ENCODE peak calls at places on chromosomes 2 and 18, in eight cellular contexts. One of them, this sample, is unnamed.

GRCh38 chr18:23049698-23050373 is 85.4 kb upstream of the CABLES1 start:
- DNase-seq in A549: no peak
- DNase-seq in heart left ventricle: no peak
- DNase-seq in gastrocnemius medialis: no peak
- DNase-seq in lower leg skin: no peak
- DNase-seq in vagina: no peak
- DNase-seq in transverse colon: no peak
- DNase-seq in body of pancreas: no peak
- DNase-seq in this sample: no peak

GRCh38 chr2:136356111-136357033 is 238.4 kb upstream of the CXCR4 start:
- DNase-seq in body of pancreas: no peak
- DNase-seq in gastrocnemius medialis: no peak
- DNase-seq in heart left ventricle: no peak
- DNase-seq in lower leg skin: no peak
- DNase-seq in transverse colon: no peak
- DNase-seq in vagina: no peak
- DNase-seq in A549: no peak
- DNase-seq in this sample: no peak

GRCh38 chr2:174072069-174072468 is 106.9 kb upstream of the SP3 start:
- DNase-seq in gastrocnemius medialis: no peak
- DNase-seq in vagina: no peak
- DNase-seq in lower leg skin: no peak
- DNase-seq in A549: no peak
- DNase-seq in transverse colon: no peak
- DNase-seq in heart left ventricle: no peak
- DNase-seq in body of pancreas: no peak
- DNase-seq in this sample: no peak

GRCh38 chr2:42928692-42929576 is 136.6 kb upstream of the HAAO start:
- DNase-seq in heart left ventricle: no peak
- DNase-seq in vagina: no peak
- DNase-seq in transverse colon: peak; percentile 79
- DNase-seq in gastrocnemius medialis: no peak
- DNase-seq in body of pancreas: peak; percentile 48
- DNase-seq in lower leg skin: no peak
- DNase-seq in A549: peak; percentile 63
- DNase-seq in this sample: no peak

GRCh38 chr18:26719909-26720308 is 145.6 kb downstream of the AQP4 start:
- DNase-seq in transverse colon: no peak
- DNase-seq in lower leg skin: no peak
- DNase-seq in A549: no peak
- DNase-seq in heart left ventricle: no peak
- DNase-seq in body of pancreas: no peak
- DNase-seq in gastrocnemius medialis: no peak
- DNase-seq in vagina: no peak
- DNase-seq in this sample: no peak

GRCh38 chr2:70523996-70524965 is 29.3 kb downstream of the TGFA start:
- DNase-seq in transverse colon: peak; percentile 61
- DNase-seq in vagina: no peak
- DNase-seq in gastrocnemius medialis: no peak
- DNase-seq in A549: peak; percentile 76
- DNase-seq in body of pancreas: peak; percentile 84
- DNase-seq in heart left ventricle: no peak
- DNase-seq in lower leg skin: peak; percentile 87
- DNase-seq in this sample: peak; percentile 95

GRCh38 chr2:201401815-201402214 is 44.7 kb upstream of the FLACC1 start:
- DNase-seq in A549: no peak
- DNase-seq in vagina: no peak
- DNase-seq in gastrocnemius medialis: no peak
- DNase-seq in heart left ventricle: no peak
- DNase-seq in lower leg skin: no peak
- DNase-seq in transverse colon: no peak
- DNase-seq in body of pancreas: no peak
- DNase-seq in this sample: no peak

GRCh38 chr2:29011650-29012060 is 30.6 kb downstream of the TOGARAM2 start:
- DNase-seq in lower leg skin: peak; percentile 91
- DNase-seq in A549: no peak
- DNase-seq in heart left ventricle: peak; percentile 87
- DNase-seq in transverse colon: peak; percentile 68
- DNase-seq in body of pancreas: peak; percentile 30
- DNase-seq in gastrocnemius medialis: peak; percentile 99
- DNase-seq in vagina: no peak
- DNase-seq in this sample: no peak

GRCh38 chr2:156517419-156517818 is 81.2 kb downstream of the GPD2 start:
- DNase-seq in vagina: no peak
- DNase-seq in gastrocnemius medialis: no peak
- DNase-seq in lower leg skin: no peak
- DNase-seq in body of pancreas: peak; percentile 39
- DNase-seq in transverse colon: no peak
- DNase-seq in A549: no peak
- DNase-seq in heart left ventricle: no peak
- DNase-seq in this sample: no peak

GRCh38 chr18:62781893-62782292 is 66.6 kb downstream of the PHLPP1 start:
- DNase-seq in A549: peak; percentile 62
- DNase-seq in gastrocnemius medialis: peak; percentile 58
- DNase-seq in vagina: no peak
- DNase-seq in heart left ventricle: no peak
- DNase-seq in lower leg skin: peak; percentile 88
- DNase-seq in body of pancreas: no peak
- DNase-seq in transverse colon: no peak
- DNase-seq in this sample: peak; percentile 43

GRCh38 chr2:201257381-201257940 is 2.9 kb upstream of the CASP8 start:
- DNase-seq in body of pancreas: peak; percentile 34
- DNase-seq in vagina: no peak
- DNase-seq in A549: no peak
- DNase-seq in heart left ventricle: peak; percentile 35
- DNase-seq in transverse colon: peak; percentile 62
- DNase-seq in gastrocnemius medialis: peak; percentile 18
- DNase-seq in lower leg skin: no peak
- DNase-seq in this sample: peak; percentile 36

DNA sequence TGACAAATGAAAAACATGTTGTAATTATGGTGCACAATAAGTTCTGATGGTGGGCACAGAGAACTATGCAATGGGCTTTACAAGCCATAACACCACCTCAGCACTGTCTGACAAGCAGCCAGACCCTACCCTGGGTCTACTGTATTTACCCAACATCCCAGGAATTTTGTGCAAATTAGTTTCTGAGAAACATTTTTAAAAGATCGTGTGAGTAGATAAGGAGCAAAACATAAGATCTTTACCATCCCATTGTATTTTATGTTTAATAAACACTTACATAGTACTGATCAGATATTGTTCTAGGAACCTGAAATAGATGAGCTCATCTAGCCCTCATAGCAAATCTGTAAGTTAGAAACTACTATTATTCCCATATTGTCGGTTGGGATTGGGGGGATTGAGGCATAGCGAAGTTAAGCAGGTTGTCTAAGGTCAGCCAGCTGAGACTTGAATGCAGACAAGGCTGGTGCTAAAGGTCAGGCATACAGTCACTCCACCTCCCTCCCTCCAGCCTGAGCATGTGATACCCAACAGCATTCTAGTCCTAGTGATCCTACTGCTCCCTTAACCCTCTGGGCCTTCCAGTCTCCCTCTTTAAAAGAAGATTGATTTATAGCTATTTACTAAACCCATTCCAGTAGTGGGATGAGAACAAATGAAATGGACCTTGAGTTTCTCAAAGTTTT is 67.4 kb upstream of the STAM2 start:
- DNase-seq in lower leg skin: no peak
- DNase-seq in A549: no peak
- DNase-seq in transverse colon: no peak
- DNase-seq in gastrocnemius medialis: no peak
- DNase-seq in vagina: no peak
- DNase-seq in heart left ventricle: no peak
- DNase-seq in body of pancreas: no peak
- DNase-seq in this sample: no peak
- TF ChIP-seq POLR2A in lower leg skin: no peak
- TF ChIP-seq POLR2A in A549: no peak
- TF ChIP-seq POLR2A in transverse colon: no peak
- TF ChIP-seq POLR2A in gastrocnemius medialis: no peak
- TF ChIP-seq POLR2A in vagina: no peak
- TF ChIP-seq POLR2A in heart left ventricle: no peak
- TF ChIP-seq POLR2A in body of pancreas: no peak
- TF ChIP-seq POLR2A in this sample: no peak

DNA sequence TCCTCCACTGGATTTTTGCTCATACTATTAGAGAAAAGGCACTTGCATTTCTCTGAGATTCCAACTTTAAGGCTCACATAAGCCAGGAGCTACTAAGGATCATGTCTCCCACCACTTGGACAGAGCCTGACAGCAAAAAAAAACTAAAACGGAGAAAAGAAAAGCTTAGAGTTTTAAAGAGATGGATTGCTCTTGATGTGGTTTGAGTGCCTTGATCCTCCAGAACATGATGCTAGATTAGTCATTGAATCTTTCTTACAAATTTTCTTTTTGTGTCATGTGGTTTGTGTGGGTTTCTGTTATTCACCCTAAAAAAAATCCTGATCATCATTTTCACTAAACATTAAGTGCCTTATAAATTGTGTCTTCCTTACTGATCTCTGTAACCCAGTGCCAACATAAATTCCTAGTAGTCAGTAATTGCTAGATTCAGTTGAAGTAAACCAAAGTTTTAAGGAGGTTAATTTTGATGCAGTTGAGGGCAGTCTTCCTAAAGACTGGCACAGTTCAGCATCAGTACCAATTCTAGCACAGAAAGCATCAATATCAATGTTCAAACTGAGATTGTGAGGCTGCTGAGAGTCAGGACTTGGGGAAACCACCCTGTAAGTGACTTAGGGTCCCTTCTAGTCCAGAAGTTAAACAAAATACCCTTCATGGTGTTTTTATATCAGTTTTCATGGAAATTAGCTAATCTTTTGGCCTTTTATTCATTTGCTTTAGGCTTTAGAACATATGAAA is 206.3 kb downstream of the RAD51AP2 start:
- DNase-seq in body of pancreas: no peak
- DNase-seq in gastrocnemius medialis: no peak
- DNase-seq in heart left ventricle: no peak
- DNase-seq in transverse colon: no peak
- DNase-seq in A549: no peak
- DNase-seq in lower leg skin: no peak
- DNase-seq in vagina: no peak
- DNase-seq in this sample: no peak
- TF ChIP-seq CTCF in body of pancreas: no peak
- TF ChIP-seq CTCF in gastrocnemius medialis: no peak
- TF ChIP-seq CTCF in heart left ventricle: no peak
- TF ChIP-seq CTCF in transverse colon: no peak
- TF ChIP-seq CTCF in A549: no peak
- TF ChIP-seq CTCF in lower leg skin: no peak
- TF ChIP-seq CTCF in vagina: no peak
- TF ChIP-seq CTCF in this sample: no peak

GRCh38 chr2:74439373-74440004 is 2.2 kb downstream of the RTKN start:
- DNase-seq in heart left ventricle: no peak
- DNase-seq in A549: no peak
- DNase-seq in body of pancreas: no peak
- DNase-seq in vagina: no peak
- DNase-seq in transverse colon: no peak
- DNase-seq in lower leg skin: no peak
- DNase-seq in gastrocnemius medialis: no peak
- DNase-seq in this sample: no peak

GRCh38 chr2:74441690-74442482 is at the start of gene RTKN:
- DNase-seq in lower leg skin: peak; percentile 89
- DNase-seq in body of pancreas: peak; percentile 79
- DNase-seq in heart left ventricle: no peak
- DNase-seq in transverse colon: peak; percentile 84
- DNase-seq in vagina: no peak
- DNase-seq in gastrocnemius medialis: peak; percentile 35
- DNase-seq in A549: peak; percentile 24
- DNase-seq in this sample: no peak

GRCh38 chr2:74440005-74440377 is 1.7 kb downstream of the RTKN start:
- DNase-seq in gastrocnemius medialis: peak; percentile 49
- DNase-seq in transverse colon: peak; percentile 54
- DNase-seq in A549: no peak
- DNase-seq in body of pancreas: peak; percentile 47
- DNase-seq in lower leg skin: peak; percentile 92
- DNase-seq in heart left ventricle: peak; percentile 82
- DNase-seq in vagina: no peak
- DNase-seq in this sample: peak; percentile 53

GRCh38 chr2:74441111-74441689 is 537 bp downstream of the RTKN start:
- DNase-seq in transverse colon: no peak
- DNase-seq in A549: no peak
- DNase-seq in lower leg skin: no peak
- DNase-seq in heart left ventricle: no peak
- DNase-seq in gastrocnemius medialis: no peak
- DNase-seq in body of pancreas: no peak
- DNase-seq in vagina: no peak
- DNase-seq in this sample: no peak

DNA sequence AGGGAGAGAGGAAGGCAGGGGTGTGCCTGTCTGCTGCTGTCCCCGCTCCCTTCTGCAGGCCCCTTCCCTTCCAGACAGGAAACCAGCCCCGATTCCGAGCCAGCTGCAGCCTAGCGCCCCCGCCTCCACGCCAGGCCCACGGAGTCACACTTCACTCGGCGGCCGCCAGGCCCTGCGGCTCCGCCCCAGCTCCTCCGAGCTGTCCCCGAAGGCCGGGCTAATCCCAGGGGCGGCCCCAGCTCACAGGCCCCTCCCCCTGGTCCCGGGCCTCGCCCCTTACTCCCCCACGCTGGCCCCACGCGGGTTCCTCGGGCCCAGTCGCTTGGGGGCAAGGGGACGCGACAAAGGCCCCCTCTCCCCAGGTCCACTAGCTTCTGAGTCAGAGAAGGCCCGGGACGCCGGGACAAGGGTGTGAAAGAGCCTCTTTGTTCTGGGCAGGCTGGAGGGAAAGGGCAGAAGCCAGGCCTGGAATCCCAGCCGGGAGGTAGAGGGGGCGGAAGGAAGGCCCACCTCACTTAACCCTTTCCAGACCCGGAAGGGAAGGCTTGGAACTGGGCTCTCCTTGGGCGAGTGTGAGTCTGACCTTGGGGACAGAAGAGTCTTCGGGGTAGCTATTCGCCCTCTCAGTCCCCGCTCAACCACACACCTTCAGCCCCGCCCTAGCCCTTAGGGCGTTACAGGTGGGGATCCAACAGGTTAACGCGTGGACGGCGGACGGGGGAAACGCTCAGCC is 1.2 kb downstream of the RTKN start:
- DNase-seq in gastrocnemius medialis: peak; percentile 69
- DNase-seq in lower leg skin: peak; percentile 97
- DNase-seq in A549: peak; percentile 85
- DNase-seq in heart left ventricle: peak; percentile 92
- DNase-seq in body of pancreas: peak; percentile 84
- DNase-seq in vagina: no peak
- DNase-seq in transverse colon: peak; percentile 89
- DNase-seq in this sample: peak; percentile 87
- TF ChIP-seq POLR2A in gastrocnemius medialis: peak; percentile 39
- TF ChIP-seq POLR2A in lower leg skin: no peak
- TF ChIP-seq POLR2A in A549: peak; percentile 94
- TF ChIP-seq POLR2A in heart left ventricle: peak; percentile 68
- TF ChIP-seq POLR2A in body of pancreas: peak; percentile 81
- TF ChIP-seq POLR2A in vagina: peak; percentile 42
- TF ChIP-seq POLR2A in transverse colon: peak; percentile 59
- TF ChIP-seq POLR2A in this sample: peak; percentile 17

DNA sequence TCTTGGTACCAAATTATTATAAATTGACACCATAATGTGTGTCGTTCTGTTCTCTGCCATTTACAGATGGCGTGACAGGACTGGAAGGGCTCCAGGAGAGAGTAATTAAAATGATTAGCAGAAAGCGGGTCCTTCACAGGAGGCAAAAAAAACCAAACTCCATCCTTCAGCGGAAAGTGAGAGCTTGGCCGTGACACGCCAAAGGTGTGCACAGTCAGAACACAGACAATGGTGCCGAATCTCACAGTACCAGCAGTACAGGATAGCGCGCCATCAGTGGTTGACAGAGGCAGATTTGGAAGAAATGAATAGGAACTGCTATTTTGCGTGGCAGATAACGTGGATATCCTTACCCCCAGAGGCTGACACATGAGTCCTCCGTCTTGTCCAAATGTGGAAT is 11.7 kb upstream of the DTNB start:
- DNase-seq in A549: no peak
- DNase-seq in gastrocnemius medialis: no peak
- DNase-seq in vagina: no peak
- DNase-seq in body of pancreas: no peak
- DNase-seq in heart left ventricle: no peak
- DNase-seq in lower leg skin: no peak
- DNase-seq in transverse colon: no peak
- DNase-seq in this sample: no peak
- TF ChIP-seq CTCF in A549: no peak
- TF ChIP-seq CTCF in gastrocnemius medialis: no peak
- TF ChIP-seq CTCF in vagina: no peak
- TF ChIP-seq CTCF in body of pancreas: no peak
- TF ChIP-seq CTCF in heart left ventricle: no peak
- TF ChIP-seq CTCF in lower leg skin: no peak
- TF ChIP-seq CTCF in transverse colon: no peak
- TF ChIP-seq CTCF in this sample: no peak